ENCODE peak calls at places on chromosomes 4 and X, in six cellular contexts. S is K562, F is fibroblast of mammary gland, N is PC-3, E is hepatocyte, K is foreskin fibroblast. W is an unnamed sample.

GRCh38 chrX:68186552-68187262 is 246.6 kb downstream of the OPHN1 start:
- DNase-seq in S (no peak), F (peak; percentile 46), N (peak; percentile 69), E (no peak), K (peak; percentile 37), W (no peak)

GRCh38 chr4:1047976-1048780 is 36.8 kb downstream of the FGFRL1 start:
- DNase-seq in S (no peak), F (no peak), N (no peak), E (no peak), K (no peak), W (no peak)

GRCh38 chr4:25842229-25842840 is 20.5 kb downstream of the SEL1L3 start:
- DNase-seq in S (no peak), F (no peak), N (no peak), E (no peak), K (no peak), W (no peak)

GRCh38 chrX:105313596-105313995 is 93.1 kb upstream of the TEX13A start:
- DNase-seq in S (no peak), F (no peak), N (peak; percentile 81), E (no peak), K (peak; percentile 11), W (no peak)

GRCh38 chrX:7941390-7942042 is 14.3 kb upstream of the PNPLA4 start:
- DNase-seq in S (no peak), F (peak; percentile 20), N (peak; percentile 36), E (peak; percentile 17), K (peak; percentile 41), W (no peak)

GRCh38 chr4:187618701-187619278 is 376.8 kb upstream of the ZFP42 start:
- DNase-seq in S (no peak), F (peak; percentile 48), N (peak; percentile 21), E (no peak), K (peak; percentile 43), W (no peak)

GRCh38 chrX:110123331-110123782 is 120.4 kb downstream of the TMEM164 start:
- DNase-seq in S (no peak), F (peak; percentile 65), N (no peak), E (peak; percentile 48), K (peak; percentile 13), W (no peak)

GRCh38 chrX:153727108-153727931 is 2.7 kb downstream of the ABCD1 start:
- DNase-seq in S (no peak), F (no peak), N (peak; percentile 50), E (no peak), K (peak; percentile 52), W (no peak)

GRCh38 chrX:129723511-129723910 is 15.3 kb upstream of the XPNPEP2 start:
- DNase-seq in S (no peak), F (no peak), N (peak; percentile 65), E (no peak), K (no peak), W (no peak)

GRCh38 chr4:25078523-25078922 is 47.8 kb upstream of the LGI2 start:
- DNase-seq in S (no peak), F (no peak), N (no peak), E (no peak), K (no peak), W (no peak)

GRCh38 chrX:42759881-42760280 is 18.1 kb downstream of the PPP1R2C start:
- DNase-seq in S (no peak), F (peak; percentile 53), N (no peak), E (no peak), K (peak; percentile 41), W (no peak)

GRCh38 chr4:844752-845232 is 18.9 kb upstream of the CPLX1 start:
- DNase-seq in S (no peak), F (no peak), N (no peak), E (no peak), K (no peak), W (no peak)

GRCh38 chr4:185017964-185018772 is at the start of gene HELT:
- DNase-seq in S (no peak), F (no peak), N (no peak), E (no peak), K (peak; percentile 17), W (no peak)

GRCh38 chr4:602559-602942 is 22.8 kb upstream of the PDE6B start:
- DNase-seq in S (peak; percentile 61), F (peak; percentile 25), N (peak; percentile 80), E (peak; percentile 79), K (peak; percentile 46), W (no peak)

GRCh38 chrX:55841962-55842752 is 124.6 kb downstream of the RRAGB start:
- DNase-seq in S (no peak), F (no peak), N (no peak), E (no peak), K (no peak), W (no peak)

GRCh38 chr4:67570537-67570936 is 12.0 kb downstream of the STAP1 start:
- DNase-seq in S (no peak), F (no peak), N (no peak), E (no peak), K (no peak), W (no peak)

GRCh38 chrX:73581002-73581628 is 18.1 kb downstream of the CHIC1 start:
- DNase-seq in S (no peak), F (no peak), N (peak; percentile 66), E (peak; percentile 6), K (no peak), W (peak; percentile 4)

GRCh38 chr4:155954118-155954503 is 445 bp upstream of the CTSO start:
- DNase-seq in S (no peak), F (no peak), N (no peak), E (no peak), K (peak; percentile 30), W (no peak)

GRCh38 chr4:25100710-25101109 is 59.5 kb downstream of the SEPSECS start:
- DNase-seq in S (no peak), F (no peak), N (no peak), E (no peak), K (no peak), W (no peak)

GRCh38 chrX:68504237-68504636 is 5.4 kb downstream of the YIPF6 start:
- DNase-seq in S (no peak), F (peak; percentile 92), N (peak; percentile 75), E (no peak), K (peak; percentile 23), W (peak; percentile 29)

GRCh38 chrX:140439455-140439854 is 65.4 kb downstream of the SOX3 start:
- DNase-seq in S (no peak), F (no peak), N (peak; percentile 32), E (peak; percentile 49), K (no peak), W (no peak)

GRCh38 chr4:85358831-85359230 is 116.1 kb upstream of the ARHGAP24 start:
- DNase-seq in S (no peak), F (no peak), N (no peak), E (no peak), K (no peak), W (no peak)

GRCh38 chrX:132093239-132093860 is 34.5 kb downstream of the FRMD7 start:
- DNase-seq in S (no peak), F (no peak), N (no peak), E (no peak), K (no peak), W (no peak)

GRCh38 chrX:131577999-131578734 is 34.3 kb downstream of the OR13H1 start:
- DNase-seq in S (no peak), F (no peak), N (no peak), E (no peak), K (no peak), W (no peak)

GRCh38 chrX:153184787-153185186 is 5.7 kb downstream of the MAGEA1 start:
- DNase-seq in S (no peak), F (no peak), N (no peak), E (no peak), K (no peak), W (no peak)

GRCh38 chrX:63754141-63754859 is 30.7 kb downstream of the ARHGEF9 start:
- DNase-seq in S (no peak), F (no peak), N (no peak), E (peak; percentile 7), K (no peak), W (no peak)

GRCh38 chrX:83501540-83501939 is 6.5 kb upstream of the POU3F4 start:
- DNase-seq in S (no peak), F (no peak), N (no peak), E (no peak), K (no peak), W (no peak)

DNA sequence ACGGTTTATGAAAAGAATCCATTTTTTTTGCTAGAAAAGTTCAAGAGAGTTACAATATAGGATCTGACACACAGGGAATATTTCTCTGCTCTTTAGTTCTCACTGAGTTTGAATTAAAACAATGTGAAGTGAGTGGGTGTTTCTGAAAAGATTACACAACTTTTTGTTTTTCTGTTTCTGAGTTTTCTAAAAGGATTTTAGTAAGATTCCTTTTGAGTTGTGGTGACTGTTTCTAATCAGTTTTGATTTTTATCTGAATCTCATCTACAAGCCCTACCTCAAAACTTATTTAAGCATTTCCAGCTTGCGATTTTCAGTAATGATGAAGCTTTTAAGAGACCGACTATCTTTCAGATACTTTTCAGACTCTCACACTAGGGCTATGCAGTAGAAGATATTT is 141.7 kb downstream of the GPAT3 start:
- DNase-seq in S (no peak), F (peak; percentile 48), N (no peak), E (no peak), K (peak; percentile 36), W (no peak)
- H3K4me3 ChIP-seq in S (no peak overlapping the region), F (no peak overlapping the region), N (no peak overlapping the region), E (no peak overlapping the region), K (no peak overlapping the region), W (no peak overlapping the region)

GRCh38 chr4:141134586-141134985 is 1.3 kb upstream of the RNF150 start:
- DNase-seq in S (no peak), F (no peak), N (no peak), E (no peak), K (no peak), W (no peak)
- TF ChIP-seq CTCF in S (no peak), F (no peak), N (no peak), E (no peak), K (no peak), W (no peak)

DNA sequence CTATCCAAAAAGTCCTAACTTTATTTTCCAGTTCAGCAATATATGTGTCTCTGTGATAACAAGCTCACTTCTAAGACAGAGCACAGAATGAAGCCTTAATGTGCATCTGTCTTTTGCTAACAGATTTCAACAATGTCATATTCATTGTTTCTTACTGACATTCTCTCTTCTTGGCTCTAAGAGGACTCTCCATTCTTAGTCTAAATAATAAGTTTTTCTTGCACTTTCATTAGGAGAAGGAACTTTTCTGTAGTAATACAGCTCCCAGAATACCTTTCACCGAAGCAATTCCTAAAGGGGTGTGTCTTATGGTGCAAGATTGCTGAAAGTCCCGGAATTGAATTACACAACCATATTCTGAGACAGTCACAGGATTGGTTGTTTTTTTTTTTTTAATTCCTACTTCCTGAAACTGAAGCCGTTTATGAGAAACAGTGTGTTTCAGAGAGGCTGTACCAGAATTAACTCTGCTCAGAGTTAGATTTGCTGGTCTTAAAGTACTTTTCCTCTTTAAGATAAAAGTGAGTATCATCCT is at the start of gene ALPK1:
- DNase-seq in S (no peak), F (peak; percentile 93), N (peak; percentile 72), E (peak; percentile 83), K (peak; percentile 92), W (peak; percentile 91)
- H3K4me3 ChIP-seq in S (peak within 1 kb of the TSS; percentile 32), F (peak within 1 kb of the TSS; percentile 57), N (peak within 1 kb of the TSS; percentile 66), E (peak within 1 kb of the TSS; percentile 7), K (peak within 1 kb of the TSS; percentile 48), W (peak within 1 kb of the TSS; percentile 47)

DNA sequence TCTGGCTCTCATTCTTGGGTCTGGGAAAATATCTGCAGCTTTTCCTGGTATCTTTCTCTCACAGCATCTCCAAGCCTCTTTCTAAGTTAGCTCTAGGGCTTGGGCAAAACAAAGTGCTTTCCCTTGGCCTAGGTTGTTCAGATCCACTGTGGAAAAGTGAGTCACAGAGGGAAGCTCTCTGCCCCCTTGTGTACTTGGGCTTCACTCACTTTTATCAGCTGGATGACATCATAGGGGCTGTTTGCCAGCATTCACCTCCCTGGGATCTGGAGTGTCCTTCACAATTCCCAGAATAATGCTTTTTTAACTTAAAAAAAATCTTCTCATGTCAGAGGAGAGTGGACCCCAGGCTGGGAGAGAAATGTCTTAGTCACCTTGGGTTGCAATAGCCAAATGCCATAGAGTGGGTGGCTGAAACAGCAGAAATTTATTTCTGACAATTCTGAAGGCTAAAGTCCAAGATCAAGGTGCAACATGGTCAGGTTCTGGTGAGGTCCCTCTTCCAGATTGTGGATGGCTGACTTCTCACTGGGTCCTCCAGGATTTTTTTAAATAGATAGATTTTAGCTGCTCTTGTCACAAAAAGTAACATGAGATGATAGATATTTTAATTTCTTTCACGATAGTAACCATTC is 247.8 kb downstream of the SH2D1A start:
- DNase-seq in S (no peak), F (peak; percentile 32), N (peak; percentile 34), E (peak; percentile 29), K (peak; percentile 1), W (no peak)
- TF ChIP-seq CTCF in S (no peak), F (no peak), N (no peak), E (no peak), K (no peak), W (no peak)